ENCODE peak calls at places on chromosomes 4 and X, in seven cellular contexts. One of them, this sample, is unnamed. For H3K27me3 and H3K9me3, the result is how much of the 10 kb centered on the place peaks cover.

GRCh38 chrX:154002215-154002719 is 17.4 kb downstream of the IRAK1 start:
- DNase-seq in HCT116: no peak
- DNase-seq in esophagus squamous epithelium: no peak
- DNase-seq in right lobe of liver: no peak
- DNase-seq in A673: peak
- DNase-seq in CD4-positive, alpha-beta T cell: no peak
- DNase-seq in tibial artery: no peak
- DNase-seq in this sample: no peak

GRCh38 chr4:9927317-9928007 is 93.8 kb downstream of the SLC2A9 start:
- DNase-seq in CD4-positive, alpha-beta T cell: no peak
- DNase-seq in right lobe of liver: no peak
- DNase-seq in HCT116: no peak
- DNase-seq in esophagus squamous epithelium: no peak
- DNase-seq in A673: no peak
- DNase-seq in tibial artery: no peak
- DNase-seq in this sample: no peak

GRCh38 chrX:22310779-22311178 is 38.1 kb downstream of the CBLL2 start:
- DNase-seq in CD4-positive, alpha-beta T cell: no peak
- DNase-seq in esophagus squamous epithelium: no peak
- DNase-seq in A673: no peak
- DNase-seq in tibial artery: no peak
- DNase-seq in HCT116: no peak
- DNase-seq in right lobe of liver: no peak
- DNase-seq in this sample: no peak

GRCh38 chr4:126071346-126072333 is 756.9 kb downstream of the FAT4 start:
- DNase-seq in esophagus squamous epithelium: no peak
- DNase-seq in HCT116: no peak
- DNase-seq in right lobe of liver: peak
- DNase-seq in tibial artery: no peak
- DNase-seq in A673: no peak
- DNase-seq in CD4-positive, alpha-beta T cell: no peak
- DNase-seq in this sample: no peak

GRCh38 chr4:174284181-174284886 is 623 bp downstream of the CEP44 start:
- DNase-seq in tibial artery: no peak
- DNase-seq in esophagus squamous epithelium: no peak
- DNase-seq in HCT116: peak
- DNase-seq in A673: peak
- DNase-seq in CD4-positive, alpha-beta T cell: no peak
- DNase-seq in right lobe of liver: no peak
- DNase-seq in this sample: peak

GRCh38 chr4:74886490-74886889 is 46.4 kb upstream of the PARM1 start:
- DNase-seq in esophagus squamous epithelium: no peak
- DNase-seq in tibial artery: no peak
- DNase-seq in A673: peak
- DNase-seq in right lobe of liver: no peak
- DNase-seq in CD4-positive, alpha-beta T cell: no peak
- DNase-seq in HCT116: no peak
- DNase-seq in this sample: no peak

GRCh38 chr4:23881052-23881501 is 8.8 kb downstream of the PPARGC1A start:
- DNase-seq in CD4-positive, alpha-beta T cell: no peak
- DNase-seq in right lobe of liver: no peak
- DNase-seq in esophagus squamous epithelium: no peak
- DNase-seq in HCT116: no peak
- DNase-seq in tibial artery: no peak
- DNase-seq in A673: no peak
- DNase-seq in this sample: no peak

GRCh38 chrX:45768666-45769065 is 568.0 kb upstream of the DIPK2B start:
- DNase-seq in esophagus squamous epithelium: no peak
- DNase-seq in HCT116: no peak
- DNase-seq in CD4-positive, alpha-beta T cell: no peak
- DNase-seq in right lobe of liver: no peak
- DNase-seq in A673: no peak
- DNase-seq in tibial artery: no peak
- DNase-seq in this sample: no peak

GRCh38 chr4:2248821-2249261 is 6.9 kb upstream of the HAUS3 start:
- DNase-seq in CD4-positive, alpha-beta T cell: no peak
- DNase-seq in tibial artery: no peak
- DNase-seq in HCT116: no peak
- DNase-seq in A673: no peak
- DNase-seq in right lobe of liver: peak
- DNase-seq in esophagus squamous epithelium: no peak
- DNase-seq in this sample: no peak

GRCh38 chrX:93874554-93874953 is 200.5 kb downstream of the FAM133A start:
- DNase-seq in CD4-positive, alpha-beta T cell: no peak
- DNase-seq in A673: peak
- DNase-seq in HCT116: no peak
- DNase-seq in esophagus squamous epithelium: no peak
- DNase-seq in tibial artery: no peak
- DNase-seq in right lobe of liver: no peak
- DNase-seq in this sample: no peak

GRCh38 chrX:6678313-6678712 is 143.4 kb upstream of the VCX3A start:
- DNase-seq in A673: no peak
- DNase-seq in esophagus squamous epithelium: no peak
- DNase-seq in HCT116: no peak
- DNase-seq in tibial artery: no peak
- DNase-seq in CD4-positive, alpha-beta T cell: no peak
- DNase-seq in right lobe of liver: no peak
- DNase-seq in this sample: no peak

GRCh38 chr4:145279122-145279960 is 99.0 kb upstream of the OTUD4 start:
- DNase-seq in CD4-positive, alpha-beta T cell: no peak
- DNase-seq in HCT116: no peak
- DNase-seq in A673: peak
- DNase-seq in right lobe of liver: no peak
- DNase-seq in esophagus squamous epithelium: no peak
- DNase-seq in tibial artery: no peak
- DNase-seq in this sample: no peak

GRCh38 chr4:6720202-6720699 is 4.3 kb downstream of the BLOC1S4 start:
- DNase-seq in A673: peak
- DNase-seq in tibial artery: peak
- DNase-seq in right lobe of liver: peak
- DNase-seq in HCT116: peak
- DNase-seq in CD4-positive, alpha-beta T cell: peak
- DNase-seq in esophagus squamous epithelium: no peak
- DNase-seq in this sample: no peak

GRCh38 chrX:93422693-93423092 is 250.7 kb downstream of the NAP1L3 start:
- DNase-seq in right lobe of liver: no peak
- DNase-seq in esophagus squamous epithelium: no peak
- DNase-seq in HCT116: no peak
- DNase-seq in CD4-positive, alpha-beta T cell: no peak
- DNase-seq in tibial artery: no peak
- DNase-seq in A673: peak
- DNase-seq in this sample: no peak

GRCh38 chrX:135973025-135973547 is 702 bp downstream of the MMGT1 start:
- DNase-seq in CD4-positive, alpha-beta T cell: no peak
- DNase-seq in tibial artery: no peak
- DNase-seq in right lobe of liver: no peak
- DNase-seq in esophagus squamous epithelium: no peak
- DNase-seq in A673: peak
- DNase-seq in HCT116: no peak
- DNase-seq in this sample: no peak

GRCh38 chr4:53916431-53916889 is 147.9 kb downstream of the CHIC2 start:
- DNase-seq in CD4-positive, alpha-beta T cell: no peak
- DNase-seq in tibial artery: no peak
- DNase-seq in A673: no peak
- DNase-seq in esophagus squamous epithelium: no peak
- DNase-seq in right lobe of liver: no peak
- DNase-seq in HCT116: no peak
- DNase-seq in this sample: no peak

GRCh38 chr4:76830612-76831474 is 67.1 kb downstream of the SOWAHB start:
- DNase-seq in tibial artery: peak
- DNase-seq in esophagus squamous epithelium: no peak
- DNase-seq in HCT116: peak
- DNase-seq in right lobe of liver: peak
- DNase-seq in CD4-positive, alpha-beta T cell: no peak
- DNase-seq in A673: no peak
- DNase-seq in this sample: peak

GRCh38 chrX:136183917-136184316 is 36.6 kb downstream of the FHL1 start:
- DNase-seq in tibial artery: no peak
- DNase-seq in A673: peak
- DNase-seq in HCT116: no peak
- DNase-seq in esophagus squamous epithelium: no peak
- DNase-seq in right lobe of liver: no peak
- DNase-seq in CD4-positive, alpha-beta T cell: no peak
- DNase-seq in this sample: no peak

GRCh38 chr4:70895405-70895804 is 6.8 kb upstream of the MOB1B start:
- DNase-seq in HCT116: no peak
- DNase-seq in CD4-positive, alpha-beta T cell: no peak
- DNase-seq in A673: no peak
- DNase-seq in esophagus squamous epithelium: no peak
- DNase-seq in tibial artery: no peak
- DNase-seq in right lobe of liver: no peak
- DNase-seq in this sample: no peak

GRCh38 chrX:130716822-130717405 is 186.1 kb downstream of the ENOX2 start:
- DNase-seq in A673: no peak
- DNase-seq in HCT116: no peak
- DNase-seq in tibial artery: no peak
- DNase-seq in esophagus squamous epithelium: no peak
- DNase-seq in right lobe of liver: no peak
- DNase-seq in CD4-positive, alpha-beta T cell: no peak
- DNase-seq in this sample: no peak

GRCh38 chrX:130714665-130715064 is 188.3 kb downstream of the ENOX2 start:
- DNase-seq in A673: no peak
- DNase-seq in HCT116: no peak
- DNase-seq in CD4-positive, alpha-beta T cell: no peak
- DNase-seq in esophagus squamous epithelium: no peak
- DNase-seq in tibial artery: no peak
- DNase-seq in right lobe of liver: no peak
- DNase-seq in this sample: no peak

GRCh38 chrX:130715299-130715698 is 187.7 kb downstream of the ENOX2 start:
- DNase-seq in esophagus squamous epithelium: no peak
- DNase-seq in CD4-positive, alpha-beta T cell: no peak
- DNase-seq in right lobe of liver: no peak
- DNase-seq in tibial artery: no peak
- DNase-seq in HCT116: no peak
- DNase-seq in A673: no peak
- DNase-seq in this sample: no peak

GRCh38 chrX:130719399-130719798 is 183.6 kb downstream of the ENOX2 start:
- DNase-seq in HCT116: no peak
- DNase-seq in right lobe of liver: no peak
- DNase-seq in esophagus squamous epithelium: no peak
- DNase-seq in A673: no peak
- DNase-seq in CD4-positive, alpha-beta T cell: no peak
- DNase-seq in tibial artery: no peak
- DNase-seq in this sample: no peak

DNA sequence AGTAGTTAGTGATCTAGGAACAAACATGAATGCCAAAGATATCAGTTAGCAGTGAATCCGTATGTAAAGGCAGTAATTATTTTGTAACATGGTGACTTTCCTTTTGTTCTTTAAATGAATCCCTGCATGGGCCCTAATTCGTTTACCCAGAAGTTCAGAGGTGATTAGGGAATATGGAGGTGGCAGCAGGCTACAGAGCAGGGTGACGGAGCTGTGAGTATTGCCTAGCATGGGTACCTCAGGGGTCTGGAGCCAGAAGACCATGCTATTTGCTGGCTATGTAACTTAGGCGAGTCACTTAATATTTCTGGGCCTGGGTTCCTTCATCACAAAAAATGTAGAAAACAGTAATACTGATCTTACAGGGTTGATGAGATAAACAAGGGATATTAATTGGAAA is 184.9 kb downstream of the ENOX2 start:
- DNase-seq in right lobe of liver: no peak
- DNase-seq in CD4-positive, alpha-beta T cell: no peak
- DNase-seq in HCT116: no peak
- DNase-seq in tibial artery: no peak
- DNase-seq in esophagus squamous epithelium: no peak
- DNase-seq in A673: no peak
- DNase-seq in this sample: no peak
- H3K27me3 ChIP-seq in right lobe of liver: under half
- H3K27me3 ChIP-seq in CD4-positive, alpha-beta T cell: under half
- H3K27me3 ChIP-seq in HCT116: under half
- H3K27me3 ChIP-seq in tibial artery: under half
- H3K27me3 ChIP-seq in esophagus squamous epithelium: under half
- H3K27me3 ChIP-seq in A673: under half
- H3K27me3 ChIP-seq in this sample: under half

GRCh38 chr4:473575-474457 is 25.1 kb downstream of the ZNF721 start:
- DNase-seq in HCT116: peak
- DNase-seq in tibial artery: peak
- DNase-seq in A673: peak
- DNase-seq in CD4-positive, alpha-beta T cell: peak
- DNase-seq in esophagus squamous epithelium: peak
- DNase-seq in right lobe of liver: peak
- DNase-seq in this sample: peak

GRCh38 chr4:475962-476361 is 23.0 kb downstream of the ZNF721 start:
- DNase-seq in CD4-positive, alpha-beta T cell: no peak
- DNase-seq in right lobe of liver: no peak
- DNase-seq in A673: no peak
- DNase-seq in esophagus squamous epithelium: no peak
- DNase-seq in tibial artery: no peak
- DNase-seq in HCT116: no peak
- DNase-seq in this sample: no peak

GRCh38 chr4:476501-476900 is 22.5 kb downstream of the ZNF721 start:
- DNase-seq in A673: no peak
- DNase-seq in tibial artery: no peak
- DNase-seq in HCT116: no peak
- DNase-seq in right lobe of liver: no peak
- DNase-seq in esophagus squamous epithelium: no peak
- DNase-seq in CD4-positive, alpha-beta T cell: no peak
- DNase-seq in this sample: no peak

GRCh38 chr4:477686-478085 is 21.3 kb downstream of the ZNF721 start:
- DNase-seq in A673: no peak
- DNase-seq in esophagus squamous epithelium: no peak
- DNase-seq in HCT116: no peak
- DNase-seq in CD4-positive, alpha-beta T cell: no peak
- DNase-seq in tibial artery: no peak
- DNase-seq in right lobe of liver: no peak
- DNase-seq in this sample: no peak

GRCh38 chr4:478373-478772 is 20.6 kb downstream of the ZNF721 start:
- DNase-seq in A673: no peak
- DNase-seq in esophagus squamous epithelium: no peak
- DNase-seq in tibial artery: no peak
- DNase-seq in HCT116: no peak
- DNase-seq in CD4-positive, alpha-beta T cell: no peak
- DNase-seq in right lobe of liver: no peak
- DNase-seq in this sample: no peak
- H3K9me3 ChIP-seq in A673: under half
- H3K9me3 ChIP-seq in esophagus squamous epithelium: under half
- H3K9me3 ChIP-seq in tibial artery: under half
- H3K9me3 ChIP-seq in HCT116: under half
- H3K9me3 ChIP-seq in CD4-positive, alpha-beta T cell: half or more
- H3K9me3 ChIP-seq in right lobe of liver: under half
- H3K9me3 ChIP-seq in this sample: under half

GRCh38 chr4:8699479-8700145 is 107.0 kb downstream of the CPZ start:
- DNase-seq in HCT116: no peak
- DNase-seq in esophagus squamous epithelium: no peak
- DNase-seq in A673: no peak
- DNase-seq in tibial artery: peak
- DNase-seq in right lobe of liver: peak
- DNase-seq in CD4-positive, alpha-beta T cell: no peak
- DNase-seq in this sample: no peak
- H3K27me3 ChIP-seq in HCT116: under half
- H3K27me3 ChIP-seq in esophagus squamous epithelium: under half
- H3K27me3 ChIP-seq in A673: half or more
- H3K27me3 ChIP-seq in tibial artery: half or more
- H3K27me3 ChIP-seq in right lobe of liver: under half
- H3K27me3 ChIP-seq in CD4-positive, alpha-beta T cell: under half
- H3K27me3 ChIP-seq in this sample: under half

DNA sequence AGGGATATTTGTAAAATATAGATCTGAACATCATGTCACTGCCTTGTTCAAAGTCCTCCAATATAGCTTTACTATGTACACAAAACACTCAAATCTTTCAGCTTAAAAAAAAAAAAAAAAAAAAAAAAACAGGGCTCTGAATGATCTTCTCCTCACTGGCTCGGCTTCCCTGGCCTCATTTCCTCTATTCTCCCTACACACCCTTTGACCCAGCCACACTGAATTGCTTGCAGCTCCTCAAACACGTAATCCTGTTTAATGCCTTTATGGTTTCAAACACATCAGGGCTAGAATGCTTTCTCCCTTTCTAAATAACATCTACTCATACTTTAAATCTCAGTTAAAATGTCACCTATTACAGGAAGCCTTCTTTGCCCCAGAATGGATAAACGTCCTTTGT is 60.8 kb downstream of the MTMR8 start:
- DNase-seq in tibial artery: no peak
- DNase-seq in CD4-positive, alpha-beta T cell: no peak
- DNase-seq in right lobe of liver: no peak
- DNase-seq in esophagus squamous epithelium: no peak
- DNase-seq in A673: no peak
- DNase-seq in HCT116: no peak
- DNase-seq in this sample: no peak
- H3K9me3 ChIP-seq in tibial artery: under half
- H3K9me3 ChIP-seq in CD4-positive, alpha-beta T cell: under half
- H3K9me3 ChIP-seq in right lobe of liver: under half
- H3K9me3 ChIP-seq in esophagus squamous epithelium: under half
- H3K9me3 ChIP-seq in A673: under half
- H3K9me3 ChIP-seq in HCT116: under half
- H3K9me3 ChIP-seq in this sample: under half